ENCODE peak calls at places on chromosome 5, in seven cellular contexts. One of them, this sample, is unnamed. For H3K27me3 and H3K9me3, the result is how much of the 10 kb centered on the place peaks cover.

GRCh38 chr5:149938272-149938671 is 6.3 kb downstream of the PDE6A start:
- DNase-seq in cardiac muscle cell: peak
- DNase-seq in lung: peak
- DNase-seq in lower lobe of right lung: no peak
- DNase-seq in effector memory CD4-positive, alpha-beta T cell: no peak
- DNase-seq in naive thymus-derived CD4-positive, alpha-beta T cell: no peak
- DNase-seq in adipocyte: peak
- DNase-seq in this sample: no peak

GRCh38 chr5:139650689-139651501 is 2.7 kb downstream of the CXXC5 start:
- DNase-seq in cardiac muscle cell: peak
- DNase-seq in lung: no peak
- DNase-seq in lower lobe of right lung: peak
- DNase-seq in effector memory CD4-positive, alpha-beta T cell: no peak
- DNase-seq in naive thymus-derived CD4-positive, alpha-beta T cell: no peak
- DNase-seq in adipocyte: peak
- DNase-seq in this sample: no peak

GRCh38 chr5:60649288-60649917 is 50.6 kb downstream of the DEPDC1B start:
- DNase-seq in cardiac muscle cell: peak
- DNase-seq in lung: no peak
- DNase-seq in lower lobe of right lung: no peak
- DNase-seq in effector memory CD4-positive, alpha-beta T cell: no peak
- DNase-seq in naive thymus-derived CD4-positive, alpha-beta T cell: no peak
- DNase-seq in adipocyte: peak
- DNase-seq in this sample: no peak

GRCh38 chr5:59286510-59286909 is 607.0 kb downstream of the PDE4D start:
- DNase-seq in cardiac muscle cell: no peak
- DNase-seq in lung: no peak
- DNase-seq in lower lobe of right lung: no peak
- DNase-seq in effector memory CD4-positive, alpha-beta T cell: no peak
- DNase-seq in naive thymus-derived CD4-positive, alpha-beta T cell: no peak
- DNase-seq in adipocyte: no peak
- DNase-seq in this sample: no peak

GRCh38 chr5:40904205-40904993 is 4.9 kb upstream of the C7 start:
- DNase-seq in cardiac muscle cell: peak
- DNase-seq in lung: peak
- DNase-seq in lower lobe of right lung: no peak
- DNase-seq in effector memory CD4-positive, alpha-beta T cell: no peak
- DNase-seq in naive thymus-derived CD4-positive, alpha-beta T cell: no peak
- DNase-seq in adipocyte: peak
- DNase-seq in this sample: peak

GRCh38 chr5:169094586-169095409 is 206.1 kb downstream of the SLIT3 start:
- DNase-seq in cardiac muscle cell: no peak
- DNase-seq in lung: no peak
- DNase-seq in lower lobe of right lung: no peak
- DNase-seq in effector memory CD4-positive, alpha-beta T cell: no peak
- DNase-seq in naive thymus-derived CD4-positive, alpha-beta T cell: no peak
- DNase-seq in adipocyte: peak
- DNase-seq in this sample: no peak

GRCh38 chr5:149256451-149256850 is 15.2 kb upstream of the AFAP1L1 start:
- DNase-seq in cardiac muscle cell: no peak
- DNase-seq in lung: no peak
- DNase-seq in lower lobe of right lung: no peak
- DNase-seq in effector memory CD4-positive, alpha-beta T cell: no peak
- DNase-seq in naive thymus-derived CD4-positive, alpha-beta T cell: no peak
- DNase-seq in adipocyte: peak
- DNase-seq in this sample: no peak

GRCh38 chr5:89246252-89246651 is 363.3 kb upstream of the MEF2C start:
- DNase-seq in cardiac muscle cell: no peak
- DNase-seq in lung: no peak
- DNase-seq in lower lobe of right lung: no peak
- DNase-seq in effector memory CD4-positive, alpha-beta T cell: no peak
- DNase-seq in naive thymus-derived CD4-positive, alpha-beta T cell: no peak
- DNase-seq in adipocyte: no peak
- DNase-seq in this sample: no peak

GRCh38 chr5:11904270-11904906 is at the start of gene CTNND2:
- DNase-seq in cardiac muscle cell: peak
- DNase-seq in lung: peak
- DNase-seq in lower lobe of right lung: peak
- DNase-seq in effector memory CD4-positive, alpha-beta T cell: no peak
- DNase-seq in naive thymus-derived CD4-positive, alpha-beta T cell: no peak
- DNase-seq in adipocyte: peak
- DNase-seq in this sample: no peak

GRCh38 chr5:10194083-10194482 is 55.6 kb downstream of the ATPSCKMT start:
- DNase-seq in cardiac muscle cell: no peak
- DNase-seq in lung: no peak
- DNase-seq in lower lobe of right lung: no peak
- DNase-seq in effector memory CD4-positive, alpha-beta T cell: no peak
- DNase-seq in naive thymus-derived CD4-positive, alpha-beta T cell: no peak
- DNase-seq in adipocyte: no peak
- DNase-seq in this sample: no peak

GRCh38 chr5:125484272-125485002 is 738.0 kb upstream of the ZNF608 start:
- DNase-seq in cardiac muscle cell: peak
- DNase-seq in lung: peak
- DNase-seq in lower lobe of right lung: peak
- DNase-seq in effector memory CD4-positive, alpha-beta T cell: no peak
- DNase-seq in naive thymus-derived CD4-positive, alpha-beta T cell: no peak
- DNase-seq in adipocyte: peak
- DNase-seq in this sample: no peak

GRCh38 chr5:125349432-125349831 is 603.0 kb upstream of the ZNF608 start:
- DNase-seq in cardiac muscle cell: peak
- DNase-seq in lung: no peak
- DNase-seq in lower lobe of right lung: no peak
- DNase-seq in effector memory CD4-positive, alpha-beta T cell: no peak
- DNase-seq in naive thymus-derived CD4-positive, alpha-beta T cell: no peak
- DNase-seq in adipocyte: peak
- DNase-seq in this sample: no peak

GRCh38 chr5:122121782-122122465 is 7.4 kb upstream of the ZNF474 start:
- DNase-seq in cardiac muscle cell: no peak
- DNase-seq in lung: no peak
- DNase-seq in lower lobe of right lung: no peak
- DNase-seq in effector memory CD4-positive, alpha-beta T cell: no peak
- DNase-seq in naive thymus-derived CD4-positive, alpha-beta T cell: no peak
- DNase-seq in adipocyte: no peak
- DNase-seq in this sample: no peak

GRCh38 chr5:74579215-74579614 is 61.3 kb downstream of the ENC1 start:
- DNase-seq in cardiac muscle cell: no peak
- DNase-seq in lung: no peak
- DNase-seq in lower lobe of right lung: no peak
- DNase-seq in effector memory CD4-positive, alpha-beta T cell: peak
- DNase-seq in naive thymus-derived CD4-positive, alpha-beta T cell: peak
- DNase-seq in adipocyte: no peak
- DNase-seq in this sample: peak

GRCh38 chr5:176873541-176874172 is 25.5 kb downstream of the HK3 start:
- DNase-seq in cardiac muscle cell: no peak
- DNase-seq in lung: no peak
- DNase-seq in lower lobe of right lung: no peak
- DNase-seq in effector memory CD4-positive, alpha-beta T cell: no peak
- DNase-seq in naive thymus-derived CD4-positive, alpha-beta T cell: no peak
- DNase-seq in adipocyte: no peak
- DNase-seq in this sample: no peak

GRCh38 chr5:176874198-176874780 is 24.9 kb downstream of the HK3 start:
- DNase-seq in cardiac muscle cell: no peak
- DNase-seq in lung: no peak
- DNase-seq in lower lobe of right lung: no peak
- DNase-seq in effector memory CD4-positive, alpha-beta T cell: no peak
- DNase-seq in naive thymus-derived CD4-positive, alpha-beta T cell: no peak
- DNase-seq in adipocyte: no peak
- DNase-seq in this sample: no peak

GRCh38 chr5:176875783-176876505 is 23.2 kb downstream of the HK3 start:
- DNase-seq in cardiac muscle cell: no peak
- DNase-seq in lung: no peak
- DNase-seq in lower lobe of right lung: no peak
- DNase-seq in effector memory CD4-positive, alpha-beta T cell: no peak
- DNase-seq in naive thymus-derived CD4-positive, alpha-beta T cell: no peak
- DNase-seq in adipocyte: no peak
- DNase-seq in this sample: no peak

GRCh38 chr5:176876506-176877431 is 22.4 kb downstream of the HK3 start:
- DNase-seq in cardiac muscle cell: no peak
- DNase-seq in lung: no peak
- DNase-seq in lower lobe of right lung: no peak
- DNase-seq in effector memory CD4-positive, alpha-beta T cell: no peak
- DNase-seq in naive thymus-derived CD4-positive, alpha-beta T cell: no peak
- DNase-seq in adipocyte: no peak
- DNase-seq in this sample: no peak

DNA sequence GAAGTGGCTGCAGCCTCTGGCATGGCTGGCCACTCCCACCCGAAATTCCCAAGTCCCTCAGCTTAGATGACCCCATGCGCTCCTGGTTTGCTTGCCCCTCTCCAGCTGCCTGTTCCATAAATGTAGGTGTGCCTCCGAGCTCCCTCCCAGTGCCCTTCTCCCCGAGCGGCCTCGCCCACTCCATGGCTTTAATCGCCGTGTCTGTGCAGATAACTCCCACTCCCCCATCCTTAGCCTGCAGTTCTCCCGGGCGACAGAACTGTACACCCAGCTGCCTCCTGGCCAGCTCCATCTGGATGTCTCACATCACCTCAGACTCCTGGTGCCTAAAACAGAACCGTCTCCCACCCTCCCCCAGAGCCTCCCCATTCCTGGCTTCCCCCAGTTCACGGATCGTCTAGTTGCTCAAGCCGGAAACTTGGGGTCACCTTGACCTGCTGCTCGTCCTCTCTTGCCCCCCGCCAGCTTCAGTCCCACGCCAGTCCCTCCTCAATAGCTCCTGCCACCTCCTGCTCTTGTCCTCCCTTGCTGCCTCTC is 24.1 kb downstream of the HK3 start:
- DNase-seq in cardiac muscle cell: no peak
- DNase-seq in lung: no peak
- DNase-seq in lower lobe of right lung: no peak
- DNase-seq in effector memory CD4-positive, alpha-beta T cell: no peak
- DNase-seq in naive thymus-derived CD4-positive, alpha-beta T cell: no peak
- DNase-seq in adipocyte: no peak
- DNase-seq in this sample: no peak
- H3K27me3 ChIP-seq in cardiac muscle cell: under half
- H3K27me3 ChIP-seq in lung: under half
- H3K27me3 ChIP-seq in lower lobe of right lung: under half
- H3K27me3 ChIP-seq in effector memory CD4-positive, alpha-beta T cell: under half
- H3K27me3 ChIP-seq in naive thymus-derived CD4-positive, alpha-beta T cell: under half
- H3K27me3 ChIP-seq in adipocyte: under half
- H3K27me3 ChIP-seq in this sample: under half

GRCh38 chr5:158421329-158421728 is 562.4 kb upstream of the CLINT1 start:
- DNase-seq in cardiac muscle cell: no peak
- DNase-seq in lung: no peak
- DNase-seq in lower lobe of right lung: no peak
- DNase-seq in effector memory CD4-positive, alpha-beta T cell: no peak
- DNase-seq in naive thymus-derived CD4-positive, alpha-beta T cell: no peak
- DNase-seq in adipocyte: no peak
- DNase-seq in this sample: no peak

GRCh38 chr5:158423623-158424200 is 564.8 kb upstream of the CLINT1 start:
- DNase-seq in cardiac muscle cell: no peak
- DNase-seq in lung: no peak
- DNase-seq in lower lobe of right lung: no peak
- DNase-seq in effector memory CD4-positive, alpha-beta T cell: no peak
- DNase-seq in naive thymus-derived CD4-positive, alpha-beta T cell: no peak
- DNase-seq in adipocyte: peak
- DNase-seq in this sample: no peak

DNA sequence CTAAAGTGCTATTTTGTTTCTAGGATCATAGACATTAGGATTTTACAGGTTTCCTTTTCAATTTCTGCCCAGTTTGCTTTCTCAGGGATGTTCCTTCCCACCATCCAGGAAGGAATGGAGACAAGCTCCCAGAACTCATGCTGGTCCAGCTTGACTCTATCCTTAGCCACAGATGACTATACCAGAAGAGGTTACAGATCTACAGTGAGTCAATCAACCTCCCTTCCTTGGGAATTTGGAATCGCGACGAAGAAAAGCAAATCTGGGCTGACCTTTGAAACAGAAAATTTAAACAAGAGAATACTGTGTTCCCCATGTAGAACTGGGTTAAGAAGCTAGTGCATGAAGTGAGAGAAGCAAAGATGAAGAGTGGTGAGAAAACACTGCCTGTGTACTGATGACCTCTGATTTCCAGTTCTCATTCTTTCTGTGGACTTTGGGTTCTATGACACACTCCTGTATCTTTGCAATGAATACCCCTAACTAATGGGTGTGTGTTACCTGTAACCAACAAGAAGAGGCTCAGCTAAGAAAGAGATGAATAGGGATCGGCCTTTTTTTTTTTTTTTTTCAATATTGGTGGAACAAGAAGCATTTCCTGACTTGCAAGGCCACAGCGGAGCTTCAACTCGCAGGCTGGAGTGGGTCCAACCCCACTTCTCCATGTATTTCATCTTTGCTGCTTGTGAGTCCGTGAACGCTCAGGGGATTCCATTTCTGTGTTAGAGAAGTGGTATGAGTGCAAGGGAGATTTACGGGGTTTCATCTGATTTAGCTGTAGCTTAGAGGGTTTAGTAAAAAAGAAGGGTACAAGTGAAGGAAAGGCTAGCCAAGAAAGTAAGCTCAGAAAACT is 563.9 kb upstream of the CLINT1 start:
- DNase-seq in cardiac muscle cell: no peak
- DNase-seq in lung: no peak
- DNase-seq in lower lobe of right lung: no peak
- DNase-seq in effector memory CD4-positive, alpha-beta T cell: no peak
- DNase-seq in naive thymus-derived CD4-positive, alpha-beta T cell: no peak
- DNase-seq in adipocyte: no peak
- DNase-seq in this sample: no peak
- H3K9me3 ChIP-seq in cardiac muscle cell: under half
- H3K9me3 ChIP-seq in lung: under half
- H3K9me3 ChIP-seq in lower lobe of right lung: under half
- H3K9me3 ChIP-seq in effector memory CD4-positive, alpha-beta T cell: under half
- H3K9me3 ChIP-seq in naive thymus-derived CD4-positive, alpha-beta T cell: under half
- H3K9me3 ChIP-seq in adipocyte: under half
- H3K9me3 ChIP-seq in this sample: under half

DNA sequence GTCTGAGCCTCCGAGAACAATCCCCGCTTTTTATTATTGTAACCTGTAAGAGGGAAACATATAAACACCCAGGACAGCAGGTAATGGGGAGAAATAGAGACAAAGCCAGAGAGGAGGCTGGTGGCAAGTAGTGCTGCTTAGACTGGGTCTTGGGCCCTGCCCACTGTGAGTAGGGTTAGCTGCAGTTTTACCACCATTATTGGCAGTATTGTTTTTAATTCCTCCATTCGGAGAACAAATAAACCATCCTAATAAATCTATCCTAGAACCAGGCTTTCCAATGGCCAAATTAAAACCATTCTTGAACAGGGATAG is 6.3 kb downstream of the NR2F1 start:
- DNase-seq in cardiac muscle cell: no peak
- DNase-seq in lung: no peak
- DNase-seq in lower lobe of right lung: no peak
- DNase-seq in effector memory CD4-positive, alpha-beta T cell: no peak
- DNase-seq in naive thymus-derived CD4-positive, alpha-beta T cell: no peak
- DNase-seq in adipocyte: no peak
- DNase-seq in this sample: no peak
- H3K27me3 ChIP-seq in cardiac muscle cell: half or more
- H3K27me3 ChIP-seq in lung: under half
- H3K27me3 ChIP-seq in lower lobe of right lung: half or more
- H3K27me3 ChIP-seq in effector memory CD4-positive, alpha-beta T cell: half or more
- H3K27me3 ChIP-seq in naive thymus-derived CD4-positive, alpha-beta T cell: under half
- H3K27me3 ChIP-seq in adipocyte: under half
- H3K27me3 ChIP-seq in this sample: half or more

DNA sequence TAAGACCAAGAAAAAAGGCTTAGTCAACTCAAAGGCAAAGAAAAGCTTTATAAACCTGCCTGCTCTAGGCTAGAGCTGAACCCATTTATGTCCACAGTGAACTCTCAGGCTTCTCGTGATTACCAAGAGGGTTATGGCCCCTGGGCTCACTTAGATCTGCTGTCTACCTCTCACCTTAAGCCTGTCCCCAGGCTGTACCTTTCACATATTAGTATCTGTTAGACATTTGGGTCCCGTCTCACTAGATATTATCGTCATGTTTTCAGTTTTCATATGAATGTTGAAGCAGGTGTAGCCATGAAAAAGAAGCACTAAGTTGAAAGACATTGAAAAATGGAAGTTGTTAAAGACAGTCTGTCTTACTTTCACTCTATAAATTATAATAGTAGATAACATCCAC is 75.2 kb upstream of the COX7C start:
- DNase-seq in cardiac muscle cell: no peak
- DNase-seq in lung: no peak
- DNase-seq in lower lobe of right lung: no peak
- DNase-seq in effector memory CD4-positive, alpha-beta T cell: no peak
- DNase-seq in naive thymus-derived CD4-positive, alpha-beta T cell: no peak
- DNase-seq in adipocyte: no peak
- DNase-seq in this sample: no peak
- H3K9me3 ChIP-seq in cardiac muscle cell: under half
- H3K9me3 ChIP-seq in lung: under half
- H3K9me3 ChIP-seq in lower lobe of right lung: under half
- H3K9me3 ChIP-seq in effector memory CD4-positive, alpha-beta T cell: under half
- H3K9me3 ChIP-seq in naive thymus-derived CD4-positive, alpha-beta T cell: under half
- H3K9me3 ChIP-seq in adipocyte: under half
- H3K9me3 ChIP-seq in this sample: under half

This sample was measured in CD4-positive, alpha-beta memory T cell.